ENCODE peak calls at places on chromosomes 4 and X, in four cellular contexts. O is A673, S is tibial nerve, E is endodermal cell. A is an unnamed sample. For H3K36me3, the result is how much of the 10 kb centered on the place peaks cover.

GRCh38 chr4:156559346-156559745 is 412.3 kb downstream of the PDGFC start:
- DNase-seq in S (no peak), E (no peak), O (no peak), A (no peak)

GRCh38 chrX:123959281-123960063 is 2.0 kb upstream of the STAG2 start:
- DNase-seq in E (no peak), S (peak), O (peak), A (peak)

GRCh38 chr4:80333121-80333520 is 2.4 kb upstream of the CFAP299 start:
- DNase-seq in O (no peak), E (no peak), S (no peak), A (no peak)

GRCh38 chrX:23699636-23700194 is 32.4 kb downstream of the PRDX4 start:
- DNase-seq in O (no peak), E (peak), S (peak), A (peak)

GRCh38 chrX:429266-429825 is 42.6 kb upstream of the PPP2R3B start:
- DNase-seq in O (no peak), S (no peak), E (no peak), A (no peak)

GRCh38 chrX:133660356-133660755 is 245.1 kb upstream of the GPC4 start:
- DNase-seq in E (no peak), S (no peak), O (no peak), A (no peak)

GRCh38 chr4:53855886-53856260 is 208.5 kb downstream of the CHIC2 start:
- DNase-seq in E (no peak), O (no peak), S (no peak), A (no peak)

GRCh38 chr4:139721789-139722188 is 56.2 kb downstream of the MGST2 start:
- DNase-seq in O (no peak), S (no peak), E (no peak), A (no peak)

GRCh38 chr4:4640692-4641091 is 98.8 kb upstream of the STX18 start:
- DNase-seq in O (no peak), S (no peak), E (peak), A (peak)

GRCh38 chrX:10484683-10485247 is 135.6 kb downstream of the MID1 start:
- DNase-seq in S (no peak), E (no peak), O (no peak), A (no peak)

GRCh38 chr4:152360045-152360410 is 175.9 kb downstream of the FBXW7 start:
- DNase-seq in E (no peak), S (no peak), O (peak), A (no peak)

GRCh38 chr4:130336585-130337217 is 1240.7 kb downstream of the C4orf33 start:
- DNase-seq in S (no peak), O (peak), E (no peak), A (no peak)

GRCh38 chr4:188246488-188246887 is 107.2 kb downstream of the TRIML1 start:
- DNase-seq in E (peak), S (no peak), O (peak), A (peak)

GRCh38 chr4:71201817-71202576 is 136.8 kb upstream of the SLC4A4 start:
- DNase-seq in E (no peak), O (no peak), S (no peak), A (no peak)

GRCh38 chrX:109199726-109200125 is 282.2 kb downstream of the GUCY2F start:
- DNase-seq in E (no peak), O (no peak), S (no peak), A (no peak)

GRCh38 chrX:129227376-129227775 is 295.9 kb downstream of the SMARCA1 start:
- DNase-seq in S (no peak), O (no peak), E (no peak), A (no peak)

GRCh38 chr4:184911310-184911709 is 85.5 kb upstream of the ACSL1 start:
- DNase-seq in O (peak), E (no peak), S (no peak), A (no peak)

GRCh38 chrX:19193584-19193983 is 71.3 kb upstream of the ADGRG2 start:
- DNase-seq in S (no peak), E (no peak), O (peak), A (peak)

GRCh38 chr4:97395980-97396562 is 747.2 kb downstream of the STPG2 start:
- DNase-seq in E (no peak), O (peak), S (no peak), A (no peak)

GRCh38 chrX:9595131-9595530 is 130.3 kb downstream of the TBL1X start:
- DNase-seq in O (no peak), E (no peak), S (no peak), A (peak)

GRCh38 chr4:163554870-163555465 is 60.5 kb downstream of the TMA16 start:
- DNase-seq in O (peak), E (no peak), S (no peak), A (peak)

GRCh38 chr4:125741825-125742452 is 427.2 kb downstream of the FAT4 start:
- DNase-seq in E (no peak), O (peak), S (no peak), A (peak)

GRCh38 chr4:8281519-8282133 is 12.1 kb downstream of the HTRA3 start:
- DNase-seq in O (no peak), E (no peak), S (peak), A (no peak)

GRCh38 chrX:150502091-150502490 is 66.3 kb upstream of the MTM1 start:
- DNase-seq in O (no peak), S (no peak), E (no peak), A (no peak)

GRCh38 chrX:41036668-41037326 is 48.4 kb upstream of the USP9X start:
- DNase-seq in S (no peak), E (no peak), O (no peak), A (no peak)

GRCh38 chr4:100034265-100034664 is 84.2 kb upstream of the H2AZ1 start:
- DNase-seq in S (no peak), E (no peak), O (no peak), A (no peak)

GRCh38 chr4:143241892-143242291 is 57.2 kb downstream of the USP38 start:
- DNase-seq in E (no peak), O (no peak), S (no peak), A (no peak)

GRCh38 chrX:118353081-118353850 is 7.4 kb downstream of the WDR44 start:
- DNase-seq in S (no peak), O (no peak), E (no peak), A (no peak)

GRCh38 chr4:140633951-140634350 is 65.2 kb upstream of the UCP1 start:
- DNase-seq in S (no peak), E (no peak), O (no peak), A (no peak)

GRCh38 chr4:25410820-25411529 is 33.9 kb downstream of the ANAPC4 start:
- DNase-seq in O (no peak), E (no peak), S (no peak), A (no peak)
- H3K36me3 ChIP-seq in O (half or more), E (half or more), S (under half), A (under half)

DNA sequence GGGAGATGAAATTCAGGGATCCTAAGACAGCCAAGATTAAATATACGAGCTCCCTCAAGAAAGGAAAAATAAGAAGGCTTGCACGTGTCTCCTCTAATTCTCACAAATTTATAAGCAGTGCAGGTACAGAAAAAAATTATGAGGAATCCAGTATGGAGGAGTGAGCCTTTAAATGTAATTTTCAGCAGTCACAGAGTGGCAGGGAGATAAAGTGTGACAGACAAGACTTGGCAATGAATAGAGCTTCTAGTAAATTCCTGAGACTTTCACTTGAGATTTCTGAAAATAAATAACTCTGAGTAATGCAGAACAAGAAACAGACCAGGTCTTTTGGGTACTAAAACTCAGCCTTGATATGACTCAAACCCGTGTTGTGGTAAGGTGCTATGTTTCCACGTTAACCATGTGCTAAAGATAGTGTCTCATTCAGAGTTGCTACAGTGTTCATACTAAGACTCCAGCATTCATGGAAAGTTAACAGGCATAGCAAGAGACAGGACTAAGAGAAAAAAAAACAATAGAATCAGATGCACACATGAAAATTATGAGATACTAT is 119.8 kb downstream of the SPOCK3 start:
- DNase-seq in S (no peak), E (no peak), O (no peak), A (no peak)
- H3K36me3 ChIP-seq in S (under half), E (under half), O (under half), A (under half)

GRCh38 chrX:54808109-54808604 is 612 bp downstream of the MAGED2 start:
- DNase-seq in O (peak), S (peak), E (peak), A (peak)

GRCh38 chrX:54812306-54812705 is 4.8 kb downstream of the MAGED2 start:
- DNase-seq in O (no peak), S (no peak), E (peak), A (no peak)

GRCh38 chrX:54810532-54810931 is 3.0 kb downstream of the MAGED2 start:
- DNase-seq in E (peak), O (no peak), S (no peak), A (no peak)

GRCh38 chrX:54808605-54809483 is 1.3 kb downstream of the MAGED2 start:
- DNase-seq in S (peak), E (peak), O (peak), A (peak)

DNA sequence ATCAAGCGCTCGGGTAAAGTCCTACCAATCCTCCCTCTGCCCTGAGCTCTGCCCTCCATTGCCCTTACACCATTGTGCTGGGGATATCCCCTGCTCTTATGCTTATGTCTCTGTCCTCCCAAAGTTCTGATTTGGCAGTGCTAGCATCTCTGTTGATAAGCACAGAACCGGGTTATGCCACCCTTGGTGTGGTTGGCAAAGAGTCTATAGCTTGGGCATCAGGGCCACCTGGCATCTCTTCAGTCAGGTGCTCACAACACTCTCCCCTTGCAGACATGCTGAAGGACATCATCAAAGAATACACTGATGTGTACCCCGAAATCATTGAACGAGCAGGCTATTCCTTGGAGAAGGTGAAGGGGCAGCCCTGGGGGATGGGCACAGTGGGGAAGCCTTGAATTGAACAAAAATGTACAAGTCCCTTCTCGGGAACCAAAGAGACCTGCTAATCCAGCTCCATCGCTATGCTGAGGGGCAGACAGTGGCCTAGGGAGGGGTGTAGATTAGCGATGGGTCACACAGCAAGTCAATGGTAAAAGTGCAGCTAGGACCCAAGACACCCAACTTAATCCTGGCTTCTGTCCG is 3.8 kb downstream of the MAGED2 start:
- DNase-seq in S (no peak), E (peak), O (no peak), A (no peak)
- H3K36me3 ChIP-seq in S (under half), E (half or more), O (half or more), A (under half)

GRCh38 chr4:1233641-1234277 is 15.2 kb downstream of the CTBP1 start:
- DNase-seq in E (no peak), O (no peak), S (peak), A (no peak)

GRCh38 chr4:1231637-1232360 is 17.1 kb downstream of the CTBP1 start:
- DNase-seq in S (no peak), E (no peak), O (no peak), A (no peak)

GRCh38 chr4:1234296-1234695 is 14.6 kb downstream of the CTBP1 start:
- DNase-seq in O (no peak), E (no peak), S (no peak), A (no peak)

GRCh38 chr4:1230971-1231636 is 17.8 kb downstream of the CTBP1 start:
- DNase-seq in S (no peak), O (no peak), E (no peak), A (no peak)

GRCh38 chr4:1232661-1233621 is 16.0 kb downstream of the CTBP1 start:
- DNase-seq in O (peak), E (no peak), S (no peak), A (no peak)
- H3K36me3 ChIP-seq in O (half or more), E (half or more), S (under half), A (under half)